ENCODE peak calls at places on chromosomes 16 and 17, in ten cellular contexts. One of them, this sample, is unnamed.

GRCh38 chr17:41581366-41582060 is 5.2 kb downstream of the KRT14 start:
- DNase-seq in GM23248: peak
- DNase-seq in cardiac septum: no peak
- DNase-seq in stimulated activated CD4-positive, alpha-beta T cell treated with anti-CD3 and anti-CD28 coated beads, Interleukin-4, amount 100 ng/mL, for 1 hour: no peak
- DNase-seq in NCI-H510A: no peak
- DNase-seq in HT1080: no peak
- DNase-seq in EL: no peak
- DNase-seq in stomach: no peak
- DNase-seq in MG63: no peak
- DNase-seq in AG09319: no peak
- DNase-seq in this sample: no peak

GRCh38 chr16:70736454-70737376 is 50.9 kb upstream of the MTSS2 start:
- DNase-seq in stomach: no peak
- DNase-seq in EL: no peak
- DNase-seq in cardiac septum: no peak
- DNase-seq in MG63: no peak
- DNase-seq in AG09319: no peak
- DNase-seq in NCI-H510A: no peak
- DNase-seq in GM23248: peak
- DNase-seq in stimulated activated CD4-positive, alpha-beta T cell treated with anti-CD3 and anti-CD28 coated beads, Interleukin-4, amount 100 ng/mL, for 1 hour: peak
- DNase-seq in HT1080: no peak
- DNase-seq in this sample: no peak

GRCh38 chr16:56451753-56452689 is 667 bp downstream of the OGFOD1 start:
- DNase-seq in AG09319: no peak
- DNase-seq in MG63: peak
- DNase-seq in HT1080: no peak
- DNase-seq in stimulated activated CD4-positive, alpha-beta T cell treated with anti-CD3 and anti-CD28 coated beads, Interleukin-4, amount 100 ng/mL, for 1 hour: peak
- DNase-seq in EL: peak
- DNase-seq in NCI-H510A: no peak
- DNase-seq in stomach: no peak
- DNase-seq in GM23248: peak
- DNase-seq in cardiac septum: no peak
- DNase-seq in this sample: peak

GRCh38 chr16:10694830-10695229 is at the start of gene TEKT5:
- DNase-seq in HT1080: no peak
- DNase-seq in AG09319: no peak
- DNase-seq in EL: no peak
- DNase-seq in NCI-H510A: no peak
- DNase-seq in stimulated activated CD4-positive, alpha-beta T cell treated with anti-CD3 and anti-CD28 coated beads, Interleukin-4, amount 100 ng/mL, for 1 hour: no peak
- DNase-seq in stomach: no peak
- DNase-seq in MG63: no peak
- DNase-seq in cardiac septum: no peak
- DNase-seq in GM23248: no peak
- DNase-seq in this sample: no peak

GRCh38 chr17:75980188-75981018 is 1.4 kb downstream of the TEN1 start:
- DNase-seq in stomach: no peak
- DNase-seq in GM23248: peak
- DNase-seq in stimulated activated CD4-positive, alpha-beta T cell treated with anti-CD3 and anti-CD28 coated beads, Interleukin-4, amount 100 ng/mL, for 1 hour: no peak
- DNase-seq in NCI-H510A: no peak
- DNase-seq in AG09319: no peak
- DNase-seq in HT1080: no peak
- DNase-seq in MG63: no peak
- DNase-seq in EL: no peak
- DNase-seq in cardiac septum: no peak
- DNase-seq in this sample: peak

GRCh38 chr17:43418441-43419374 is 19.9 kb downstream of the ARL4D start:
- DNase-seq in MG63: peak
- DNase-seq in HT1080: peak
- DNase-seq in NCI-H510A: no peak
- DNase-seq in AG09319: peak
- DNase-seq in cardiac septum: no peak
- DNase-seq in stimulated activated CD4-positive, alpha-beta T cell treated with anti-CD3 and anti-CD28 coated beads, Interleukin-4, amount 100 ng/mL, for 1 hour: no peak
- DNase-seq in stomach: no peak
- DNase-seq in GM23248: peak
- DNase-seq in EL: peak
- DNase-seq in this sample: peak

GRCh38 chr17:79930077-79930785 is 91.0 kb upstream of the CBX4 start:
- DNase-seq in MG63: no peak
- DNase-seq in cardiac septum: no peak
- DNase-seq in GM23248: peak
- DNase-seq in EL: no peak
- DNase-seq in HT1080: no peak
- DNase-seq in NCI-H510A: no peak
- DNase-seq in stimulated activated CD4-positive, alpha-beta T cell treated with anti-CD3 and anti-CD28 coated beads, Interleukin-4, amount 100 ng/mL, for 1 hour: no peak
- DNase-seq in stomach: no peak
- DNase-seq in AG09319: no peak
- DNase-seq in this sample: no peak

GRCh38 chr17:45171338-45172231 is 9.9 kb downstream of the HEXIM2 start:
- DNase-seq in stomach: peak
- DNase-seq in cardiac septum: no peak
- DNase-seq in EL: peak
- DNase-seq in NCI-H510A: peak
- DNase-seq in MG63: peak
- DNase-seq in HT1080: peak
- DNase-seq in stimulated activated CD4-positive, alpha-beta T cell treated with anti-CD3 and anti-CD28 coated beads, Interleukin-4, amount 100 ng/mL, for 1 hour: no peak
- DNase-seq in AG09319: no peak
- DNase-seq in GM23248: peak
- DNase-seq in this sample: peak

GRCh38 chr16:2208308-2208707 is 2.4 kb downstream of the BRICD5 start:
- DNase-seq in cardiac septum: no peak
- DNase-seq in AG09319: no peak
- DNase-seq in stimulated activated CD4-positive, alpha-beta T cell treated with anti-CD3 and anti-CD28 coated beads, Interleukin-4, amount 100 ng/mL, for 1 hour: no peak
- DNase-seq in MG63: no peak
- DNase-seq in HT1080: no peak
- DNase-seq in stomach: no peak
- DNase-seq in EL: no peak
- DNase-seq in NCI-H510A: no peak
- DNase-seq in GM23248: no peak
- DNase-seq in this sample: no peak

GRCh38 chr16:86391486-86391885 is 118.8 kb upstream of the FOXF1 start:
- DNase-seq in stimulated activated CD4-positive, alpha-beta T cell treated with anti-CD3 and anti-CD28 coated beads, Interleukin-4, amount 100 ng/mL, for 1 hour: no peak
- DNase-seq in AG09319: no peak
- DNase-seq in HT1080: no peak
- DNase-seq in GM23248: no peak
- DNase-seq in stomach: no peak
- DNase-seq in EL: peak
- DNase-seq in MG63: no peak
- DNase-seq in cardiac septum: no peak
- DNase-seq in NCI-H510A: no peak
- DNase-seq in this sample: peak

This sample was measured in Daoy.